ENCODE peak calls at places on chromosomes 3 and 15, in nine cellular contexts. T, X, K, W, L, B, Z, O and J are unnamed samples.
A peak's percentile ranks its signal among the peaks of the same experiment; 100 is the strongest.

GRCh38 chr3:132997404-132997803 is 40.8 kb upstream of the TMEM108 start:
- DNase-seq in T (no peak), X (no peak), K (no peak), W (no peak), L (no peak), B (no peak), Z (no peak), O (no peak), J (no peak)

GRCh38 chr3:50226888-50227389 is 9.1 kb upstream of the GNAI2 start:
- DNase-seq in T (peak; percentile 59), X (no peak), K (no peak), W (no peak), L (no peak), B (peak; percentile 57), Z (no peak), O (peak; percentile 72), J (peak; percentile 28)

GRCh38 chr3:15708882-15709677 is 88.7 kb downstream of the ANKRD28 start:
- DNase-seq in T (no peak), X (no peak), K (no peak), W (no peak), L (no peak), B (peak; percentile 70), Z (no peak), O (no peak), J (no peak)

GRCh38 chr3:116083686-116084085 is 361.6 kb downstream of the LSAMP start:
- DNase-seq in T (no peak), X (no peak), K (no peak), W (no peak), L (no peak), B (peak; percentile 88), Z (no peak), O (no peak), J (no peak)

GRCh38 chr3:14001136-14001535 is 121.3 kb upstream of the WNT7A start:
- DNase-seq in T (no peak), X (no peak), K (no peak), W (no peak), L (no peak), B (peak; percentile 50), Z (no peak), O (no peak), J (no peak)

GRCh38 chr3:72590732-72591192 is 257.5 kb downstream of the SHQ1 start:
- DNase-seq in T (no peak), X (no peak), K (peak; percentile 52), W (peak; percentile 94), L (no peak), B (no peak), Z (no peak), O (no peak), J (peak; percentile 30)

GRCh38 chr3:10358309-10358980 is 37.5 kb upstream of the SEC13 start:
- DNase-seq in T (no peak), X (no peak), K (no peak), W (no peak), L (no peak), B (no peak), Z (no peak), O (no peak), J (no peak)

GRCh38 chr3:192904632-192905289 is 12.9 kb downstream of the MB21D2 start:
- DNase-seq in T (peak; percentile 4), X (no peak), K (no peak), W (no peak), L (no peak), B (no peak), Z (no peak), O (no peak), J (no peak)

GRCh38 chr15:78322243-78322642 is 17.9 kb upstream of the CRABP1 start:
- DNase-seq in T (peak; percentile 60), X (no peak), K (no peak), W (no peak), L (no peak), B (peak; percentile 85), Z (no peak), O (no peak), J (no peak)

GRCh38 chr15:98889930-98890695 is 117.5 kb downstream of the PGPEP1L start:
- DNase-seq in T (no peak), X (no peak), K (no peak), W (no peak), L (no peak), B (peak; percentile 95), Z (no peak), O (no peak), J (no peak)

GRCh38 chr15:72797338-72797689 is 13.8 kb upstream of the ADPGK start:
- DNase-seq in T (no peak), X (no peak), K (no peak), W (no peak), L (no peak), B (no peak), Z (no peak), O (no peak), J (peak; percentile 30)

GRCh38 chr3:171559586-171559985 is 99.4 kb upstream of the TNIK start:
- DNase-seq in T (no peak), X (no peak), K (no peak), W (no peak), L (no peak), B (no peak), Z (no peak), O (no peak), J (no peak)

GRCh38 chr3:184582998-184583344 is 21.4 kb downstream of the EPHB3 start:
- DNase-seq in T (no peak), X (no peak), K (no peak), W (peak; percentile 59), L (no peak), B (no peak), Z (no peak), O (no peak), J (no peak)

GRCh38 chr3:49387721-49388120 is 24.1 kb downstream of the RHOA start:
- DNase-seq in T (no peak), X (no peak), K (no peak), W (no peak), L (no peak), B (peak; percentile 73), Z (no peak), O (no peak), J (no peak)

GRCh38 chr3:128787256-128788253 is 61.6 kb downstream of the RAB7A start:
- DNase-seq in T (no peak), X (no peak), K (peak; percentile 13), W (peak; percentile 57), L (no peak), B (peak; percentile 94), Z (no peak), O (no peak), J (peak; percentile 50)

GRCh38 chr3:50390523-50391177 is 31.3 kb upstream of the TMEM115 start:
- DNase-seq in T (no peak), X (no peak), K (no peak), W (no peak), L (no peak), B (no peak), Z (no peak), O (peak; percentile 35), J (no peak)

GRCh38 chr3:176663819-176664218 is 533.5 kb downstream of the TBL1XR1 start:
- DNase-seq in T (peak; percentile 42), X (no peak), K (no peak), W (peak; percentile 39), L (no peak), B (peak; percentile 57), Z (no peak), O (no peak), J (no peak)

GRCh38 chr3:9402410-9403228 is 5.2 kb downstream of the SETD5 start:
- DNase-seq in T (peak; percentile 60), X (no peak), K (peak; percentile 69), W (peak; percentile 87), L (no peak), B (peak; percentile 24), Z (no peak), O (peak; percentile 52), J (peak; percentile 88)

GRCh38 chr3:140530603-140531002 is 147.3 kb upstream of the TRIM42 start:
- DNase-seq in T (no peak), X (no peak), K (no peak), W (no peak), L (no peak), B (no peak), Z (no peak), O (no peak), J (no peak)

GRCh38 chr3:62229908-62230307 is 143.4 kb downstream of the FEZF2 start:
- DNase-seq in T (no peak), X (no peak), K (no peak), W (peak; percentile 31), L (no peak), B (peak; percentile 37), Z (no peak), O (no peak), J (no peak)

GRCh38 chr3:86792316-86792715 is 198.6 kb downstream of the VGLL3 start:
- DNase-seq in T (no peak), X (no peak), K (no peak), W (no peak), L (no peak), B (no peak), Z (no peak), O (no peak), J (no peak)

GRCh38 chr15:100516592-100517489 is 11.9 kb downstream of the CERS3 start:
- DNase-seq in T (no peak), X (no peak), K (no peak), W (no peak), L (no peak), B (no peak), Z (no peak), O (no peak), J (no peak)

GRCh38 chr3:79284781-79285180 is 483.0 kb downstream of the ROBO1 start:
- DNase-seq in T (no peak), X (no peak), K (no peak), W (no peak), L (no peak), B (no peak), Z (no peak), O (no peak), J (no peak)

GRCh38 chr3:12194209-12194608 is 35.5 kb upstream of the TIMP4 start:
- DNase-seq in T (no peak), X (no peak), K (no peak), W (no peak), L (no peak), B (peak; percentile 81), Z (no peak), O (no peak), J (no peak)

GRCh38 chr15:39084683-39085530 is 496.0 kb upstream of the THBS1 start:
- DNase-seq in T (no peak), X (no peak), K (no peak), W (no peak), L (no peak), B (peak; percentile 10), Z (no peak), O (no peak), J (no peak)

GRCh38 chr3:149919509-149919908 is 51.2 kb downstream of the PFN2 start:
- DNase-seq in T (no peak), X (no peak), K (no peak), W (no peak), L (no peak), B (no peak), Z (no peak), O (no peak), J (no peak)

GRCh38 chr15:57527382-57528091 is 64.2 kb upstream of the MYZAP start:
- DNase-seq in T (peak; percentile 66), X (no peak), K (peak; percentile 28), W (peak; percentile 83), L (no peak), B (peak; percentile 85), Z (no peak), O (peak; percentile 22), J (no peak)

GRCh38 chr3:152719264-152719663 is 115.7 kb upstream of the P2RY1 start:
- DNase-seq in T (no peak), X (no peak), K (no peak), W (no peak), L (no peak), B (peak; percentile 77), Z (no peak), O (no peak), J (no peak)

GRCh38 chr3:23508464-23508863 is 297.3 kb upstream of the UBE2E1 start:
- DNase-seq in T (no peak), X (no peak), K (no peak), W (no peak), L (no peak), B (no peak), Z (no peak), O (no peak), J (no peak)

GRCh38 chr3:196321162-196321561 is 3.1 kb upstream of the DYNLT2B start:
- DNase-seq in T (no peak), X (no peak), K (no peak), W (no peak), L (no peak), B (no peak), Z (no peak), O (no peak), J (no peak)

GRCh38 chr15:82043130-82043673 is 2.6 kb downstream of the MEX3B start:
- DNase-seq in T (no peak), X (no peak), K (no peak), W (peak; percentile 46), L (no peak), B (no peak), Z (no peak), O (no peak), J (peak; percentile 44)